ENCODE peak calls at places on chromosomes 13 and 19, in four cellular contexts. W is cerebellum, X is frontal cortex, D is ELR. O is an unnamed sample.

GRCh38 chr19:42206871-42207755 is 10.4 kb downstream of the DEDD2 start:
- DNase-seq in X (peak; percentile 54), W (no peak), D (peak; percentile 83), O (no peak)

GRCh38 chr19:29320076-29320475 is 107.1 kb upstream of the UQCRFS1 start:
- DNase-seq in X (no peak), W (no peak), D (no peak), O (no peak)

GRCh38 chr19:18170714-18171255 is 2.8 kb upstream of the IFI30 start:
- DNase-seq in W (no peak), D (no peak), X (no peak), O (no peak)

GRCh38 chr19:1471514-1472107 is 7.4 kb downstream of the C19orf25 start:
- DNase-seq in W (no peak), D (peak; percentile 40), X (peak; percentile 70), O (peak; percentile 56)

GRCh38 chr13:20125129-20125782 is 35.6 kb downstream of the GJA3 start:
- DNase-seq in D (peak; percentile 61), W (no peak), X (no peak), O (peak; percentile 50)

GRCh38 chr19:11269408-11269807 is 7.1 kb upstream of the DOCK6 start:
- DNase-seq in X (no peak), W (no peak), D (peak; percentile 71), O (no peak)

GRCh38 chr13:41222259-41222852 is 28.0 kb upstream of the KBTBD7 start:
- DNase-seq in X (peak; percentile 54), D (peak; percentile 74), W (peak; percentile 33), O (peak; percentile 60)

GRCh38 chr19:51931921-51932320 is 4.6 kb downstream of the ZNF613 start:
- DNase-seq in D (no peak), W (no peak), X (no peak), O (no peak)

GRCh38 chr19:50777261-50777660 is 7.0 kb downstream of the GPR32 start:
- DNase-seq in W (no peak), D (no peak), X (no peak), O (no peak)

GRCh38 chr13:30088312-30088855 is 219.0 kb downstream of the KATNAL1 start:
- DNase-seq in W (no peak), X (no peak), D (no peak), O (no peak)

GRCh38 chr19:10776900-10777650 is 58.9 kb downstream of the TMED1 start:
- DNase-seq in X (no peak), W (no peak), D (no peak), O (no peak)

GRCh38 chr19:55082023-55082851 is 6.6 kb downstream of the EPS8L1 start:
- DNase-seq in D (peak; percentile 43), X (no peak), W (no peak), O (no peak)

GRCh38 chr13:76878043-76878442 is 8.2 kb downstream of the KCTD12 start:
- DNase-seq in W (no peak), X (no peak), D (no peak), O (no peak)

GRCh38 chr19:38993271-38993670 is 17.7 kb upstream of the FBXO17 start:
- DNase-seq in D (peak; percentile 83), W (no peak), X (no peak), O (peak; percentile 74)

GRCh38 chr19:17751103-17751911 is at the start of gene FCHO1:
- DNase-seq in W (no peak), D (no peak), X (no peak), O (no peak)

GRCh38 chr13:109156181-109156935 is 526.9 kb downstream of the MYO16 start:
- DNase-seq in W (no peak), X (no peak), D (peak; percentile 94), O (peak; percentile 76)

GRCh38 chr19:49567722-49568454 is 12.5 kb downstream of the NOSIP start:
- DNase-seq in W (no peak), D (no peak), X (no peak), O (no peak)

GRCh38 chr19:4669723-4670480 is at the start of gene MYDGF:
- DNase-seq in X (peak; percentile 100), D (peak; percentile 93), W (peak; percentile 97), O (peak; percentile 91)

GRCh38 chr13:95404141-95404882 is 103.1 kb upstream of the ABCC4 start:
- DNase-seq in W (peak; percentile 63), D (peak; percentile 86), X (peak; percentile 84), O (peak; percentile 77)

GRCh38 chr19:47153266-47153665 is 22.6 kb downstream of the SAE1 start:
- DNase-seq in D (no peak), W (no peak), X (no peak), O (no peak)

GRCh38 chr13:96020155-96020575 is 33.0 kb downstream of the UGGT2 start:
- DNase-seq in W (peak; percentile 24), D (peak; percentile 66), X (peak; percentile 38), O (peak; percentile 82)

GRCh38 chr19:7689165-7689564 is 8.5 kb downstream of the TRAPPC5 start:
- DNase-seq in X (no peak), D (no peak), W (no peak), O (no peak)

GRCh38 chr13:47546265-47546962 is 454.7 kb downstream of the SUCLA2 start:
- DNase-seq in X (no peak), D (no peak), W (no peak), O (no peak)

GRCh38 chr13:30020726-30021312 is 170.4 kb upstream of the UBL3 start:
- DNase-seq in X (no peak), D (peak; percentile 71), W (no peak), O (no peak)

GRCh38 chr19:54431255-54431838 is 16.1 kb downstream of the TTYH1 start:
- DNase-seq in X (no peak), W (peak; percentile 32), D (no peak), O (no peak)